ENCODE peak calls at places on chromosomes 6 and 20, in ten cellular contexts. H, Z, X, T, D, F, W, K, M and G are unnamed samples.
A peak's percentile ranks its signal among the peaks of the same experiment; 100 is the strongest.

GRCh38 chr6:140970485-140970884 is 1162.2 kb upstream of the GJE1 start:
- DNase-seq in H (no peak), Z (no peak), X (no peak), T (no peak), D (no peak), F (no peak), W (no peak), K (no peak), M (no peak), G (no peak)

GRCh38 chr20:4082406-4083102 is 67.2 kb upstream of the RNF24 start:
- DNase-seq in H (peak; percentile 18), Z (no peak), X (no peak), T (peak; percentile 18), D (no peak), F (no peak), W (peak; percentile 33), K (peak; percentile 57), M (no peak), G (peak; percentile 81)

GRCh38 chr6:121748376-121748775 is 312.9 kb downstream of the GJA1 start:
- DNase-seq in H (no peak), Z (no peak), X (no peak), T (no peak), D (no peak), F (no peak), W (no peak), K (no peak), M (no peak), G (no peak)

GRCh38 chr20:61886721-61887658 is 178.7 kb downstream of the TAF4 start:
- DNase-seq in H (peak; percentile 49), Z (peak; percentile 29), X (no peak), T (no peak), D (peak; percentile 30), F (peak; percentile 65), W (peak; percentile 33), K (peak; percentile 66), M (peak; percentile 60), G (peak; percentile 77)

GRCh38 chr6:13373488-13373886 is 45.1 kb upstream of the TBC1D7 start:
- DNase-seq in H (no peak), Z (no peak), X (no peak), T (no peak), D (no peak), F (no peak), W (no peak), K (no peak), M (no peak), G (no peak)

GRCh38 chr20:61387204-61387958 is 135.3 kb downstream of the CDH4 start:
- DNase-seq in H (peak; percentile 37), Z (no peak), X (no peak), T (no peak), D (peak; percentile 74), F (peak; percentile 68), W (no peak), K (peak; percentile 66), M (no peak), G (no peak)

GRCh38 chr20:8018928-8019177 is 708 bp downstream of the TMX4 start:
- DNase-seq in H (no peak), Z (no peak), X (no peak), T (no peak), D (peak; percentile 6), F (no peak), W (no peak), K (no peak), M (peak; percentile 63), G (no peak)

GRCh38 chr20:11344939-11345338 is 572.8 kb upstream of the BTBD3 start:
- DNase-seq in H (no peak), Z (no peak), X (no peak), T (no peak), D (no peak), F (no peak), W (no peak), K (no peak), M (no peak), G (no peak)

GRCh38 chr6:33878541-33878940 is 74.7 kb upstream of the MLN start:
- DNase-seq in H (no peak), Z (peak; percentile 80), X (no peak), T (no peak), D (no peak), F (no peak), W (no peak), K (no peak), M (no peak), G (no peak)

GRCh38 chr20:39596554-39596953 is 634.4 kb downstream of the DHX35 start:
- DNase-seq in H (no peak), Z (no peak), X (no peak), T (no peak), D (no peak), F (no peak), W (no peak), K (no peak), M (no peak), G (no peak)

GRCh38 chr6:16028966-16029365 is 99.9 kb upstream of the MYLIP start:
- DNase-seq in H (no peak), Z (no peak), X (no peak), T (no peak), D (no peak), F (no peak), W (no peak), K (no peak), M (no peak), G (no peak)

GRCh38 chr6:31528307-31528777 is 420 bp upstream of the MCCD1 start:
- DNase-seq in H (no peak), Z (no peak), X (no peak), T (no peak), D (no peak), F (no peak), W (no peak), K (no peak), M (no peak), G (no peak)

GRCh38 chr6:39923394-39923793 is 10.9 kb downstream of the MOCS1 start:
- DNase-seq in H (no peak), Z (peak; percentile 27), X (no peak), T (no peak), D (no peak), F (no peak), W (no peak), K (no peak), M (peak; percentile 96), G (no peak)

GRCh38 chr6:116969211-116969863 is 92.3 kb downstream of the RFX6 start:
- DNase-seq in H (peak; percentile 27), Z (peak; percentile 81), X (no peak), T (no peak), D (no peak), F (peak; percentile 26), W (peak; percentile 45), K (no peak), M (peak; percentile 73), G (peak; percentile 46)

GRCh38 chr6:13417954-13418353 is 69.4 kb downstream of the GFOD1 start:
- DNase-seq in H (no peak), Z (no peak), X (no peak), T (no peak), D (no peak), F (no peak), W (no peak), K (no peak), M (no peak), G (no peak)

GRCh38 chr20:59515013-59515905 is 89.1 kb upstream of the PHACTR3 start:
- DNase-seq in H (peak; percentile 91), Z (peak; percentile 46), X (no peak), T (no peak), D (peak; percentile 60), F (peak; percentile 89), W (peak; percentile 71), K (peak; percentile 91), M (peak; percentile 88), G (peak; percentile 98)